ENCODE peak calls at places on chromosomes 1 and 21, in five cellular contexts. S, G, K, P and V are unnamed samples.

GRCh38 chr1:75724472-75725022 is at the start of gene ACADM:
- DNase-seq in S (peak; percentile 56), G (peak; percentile 60), K (peak; percentile 81), P (peak; percentile 41), V (peak; percentile 87)

GRCh38 chr1:9066945-9067807 is 2.3 kb downstream of the SLC2A5 start:
- DNase-seq in S (peak; percentile 57), G (no peak), K (no peak), P (peak; percentile 75), V (peak; percentile 44)

GRCh38 chr21:21751286-21751685 is 753.1 kb downstream of the NCAM2 start:
- DNase-seq in S (no peak), G (no peak), K (no peak), P (no peak), V (peak; percentile 13)

GRCh38 chr1:247110627-247111258 is 6.6 kb upstream of the ZNF669 start:
- DNase-seq in S (no peak), G (no peak), K (no peak), P (no peak), V (no peak)

GRCh38 chr1:226223157-226223785 is at the start of gene MIXL1:
- DNase-seq in S (no peak), G (no peak), K (peak; percentile 13), P (no peak), V (no peak)

GRCh38 chr1:99264201-99265021 is at the start of gene PLPPR4:
- DNase-seq in S (no peak), G (peak; percentile 12), K (peak; percentile 31), P (no peak), V (peak; percentile 54)

GRCh38 chr1:154840557-154841176 is 29.4 kb downstream of the KCNN3 start:
- DNase-seq in S (no peak), G (no peak), K (peak; percentile 41), P (no peak), V (no peak)

GRCh38 chr1:24364975-24365678 is 46.0 kb downstream of the GRHL3 start:
- DNase-seq in S (peak; percentile 78), G (peak; percentile 98), K (no peak), P (peak; percentile 52), V (no peak)

GRCh38 chr1:202433155-202434043 is 84.9 kb downstream of the PPP1R12B start:
- DNase-seq in S (no peak), G (no peak), K (no peak), P (no peak), V (no peak)

GRCh38 chr1:229170778-229171505 is 100.0 kb upstream of the RAB4A start:
- DNase-seq in S (no peak), G (no peak), K (no peak), P (no peak), V (peak; percentile 25)

GRCh38 chr21:46532080-46532479 is 72.8 kb downstream of the S100B start:
- DNase-seq in S (no peak), G (no peak), K (no peak), P (no peak), V (no peak)

GRCh38 chr1:67616394-67616985 is 68.5 kb upstream of the GADD45A start:
- DNase-seq in S (no peak), G (no peak), K (no peak), P (no peak), V (no peak)

GRCh38 chr21:31731802-31732537 is at the start of gene SCAF4:
- DNase-seq in S (peak; percentile 71), G (peak; percentile 56), K (peak; percentile 94), P (peak; percentile 84), V (peak; percentile 91)

GRCh38 chr21:32457360-32457840 is 44.9 kb downstream of the EVA1C start:
- DNase-seq in S (no peak), G (peak; percentile 18), K (peak; percentile 38), P (peak; percentile 59), V (peak; percentile 64)

GRCh38 chr1:27382950-27383627 is at the start of gene CD164L2:
- DNase-seq in S (no peak), G (no peak), K (no peak), P (no peak), V (peak; percentile 61)